ENCODE peak calls at places on chromosomes 16 and 17, in six cellular contexts. U is cardiac muscle cell, Q is GM23338, S is ascending aorta, I is sciatic nerve, D is HFFc6. J is an unnamed sample.

GRCh38 chr17:49358638-49359247 is 3.3 kb downstream of the ZNF652 start:
- DNase-seq in U (peak; percentile 9), Q (no peak), S (no peak), I (no peak), D (no peak), J (peak; percentile 40)

GRCh38 chr17:58084317-58084981 is 1.2 kb downstream of the DYNLL2 start:
- DNase-seq in U (peak; percentile 23), Q (peak; percentile 72), S (no peak), I (no peak), D (peak; percentile 2), J (no peak)

GRCh38 chr17:67386965-67387551 is 10.0 kb downstream of the PITPNC1 start:
- DNase-seq in U (peak; percentile 62), Q (peak; percentile 91), S (no peak), I (peak; percentile 69), D (peak; percentile 37), J (peak; percentile 48)

GRCh38 chr17:3794890-3795757 is 5.9 kb downstream of the ITGAE start:
- DNase-seq in U (no peak), Q (no peak), S (no peak), I (no peak), D (peak; percentile 40), J (no peak)

GRCh38 chr17:56639517-56639916 is 46.0 kb downstream of the NOG start:
- DNase-seq in U (no peak), Q (no peak), S (no peak), I (no peak), D (no peak), J (no peak)

GRCh38 chr17:50088952-50089825 is 6.0 kb upstream of the PDK2 start:
- DNase-seq in U (no peak), Q (no peak), S (no peak), I (no peak), D (no peak), J (no peak)

GRCh38 chr17:4771519-4772234 is at the start of gene TM4SF5:
- DNase-seq in U (no peak), Q (no peak), S (no peak), I (no peak), D (no peak), J (no peak)

GRCh38 chr17:81349397-81350319 is 45.6 kb upstream of the BAHCC1 start:
- DNase-seq in U (peak; percentile 23), Q (no peak), S (no peak), I (no peak), D (no peak), J (no peak)

GRCh38 chr17:31548709-31549108 is 157.2 kb downstream of the RAB11FIP4 start:
- DNase-seq in U (no peak), Q (no peak), S (no peak), I (no peak), D (no peak), J (no peak)

GRCh38 chr17:3647769-3648540 is 11.4 kb downstream of the CTNS start:
- DNase-seq in U (peak; percentile 71), Q (peak; percentile 74), S (no peak), I (no peak), D (peak; percentile 63), J (peak; percentile 88)

GRCh38 chr16:2777231-2777902 is at the start of gene ELOB:
- DNase-seq in U (peak; percentile 86), Q (peak; percentile 90), S (peak; percentile 57), I (peak; percentile 92), D (peak; percentile 70), J (peak; percentile 75)

GRCh38 chr17:20189322-20189721 is 180.2 kb downstream of the SPECC1 start:
- DNase-seq in U (peak; percentile 53), Q (no peak), S (no peak), I (no peak), D (peak; percentile 35), J (peak; percentile 97)

GRCh38 chr17:81084691-81085419 is 49.9 kb downstream of the BAIAP2 start:
- DNase-seq in U (no peak), Q (no peak), S (no peak), I (no peak), D (no peak), J (peak; percentile 62)

GRCh38 chr16:995087-995486 is 13.5 kb downstream of the SOX8 start:
- DNase-seq in U (peak; percentile 50), Q (peak; percentile 53), S (no peak), I (no peak), D (peak; percentile 19), J (no peak)

GRCh38 chr16:51989637-51990230 is 557.2 kb downstream of the TOX3 start:
- DNase-seq in U (no peak), Q (no peak), S (no peak), I (no peak), D (no peak), J (no peak)

GRCh38 chr16:919658-920631 is 50.8 kb downstream of the LMF1 start:
- DNase-seq in U (peak; percentile 52), Q (no peak), S (no peak), I (no peak), D (peak; percentile 54), J (no peak)

GRCh38 chr16:13435873-13436474 is 484.0 kb upstream of the ERCC4 start:
- DNase-seq in U (no peak), Q (peak; percentile 70), S (no peak), I (no peak), D (no peak), J (no peak)

GRCh38 chr16:10871157-10871991 is 5.6 kb upstream of the CIITA start:
- DNase-seq in U (peak; percentile 72), Q (no peak), S (peak; percentile 41), I (peak; percentile 62), D (peak; percentile 89), J (peak; percentile 52)

GRCh38 chr16:12516621-12517309 is 286.9 kb downstream of the CPPED1 start:
- DNase-seq in U (no peak), Q (no peak), S (no peak), I (no peak), D (no peak), J (no peak)

GRCh38 chr16:57807968-57808528 is 5.8 kb upstream of the KIFC3 start:
- DNase-seq in U (peak; percentile 93), Q (peak; percentile 89), S (no peak), I (peak; percentile 84), D (peak; percentile 94), J (peak; percentile 74)

GRCh38 chr16:11152205-11152604 is 103.8 kb downstream of the SOCS1 start:
- DNase-seq in U (no peak), Q (no peak), S (no peak), I (no peak), D (no peak), J (peak; percentile 53)

GRCh38 chr17:47663997-47664941 is 14.6 kb downstream of the KPNB1 start:
- DNase-seq in U (peak; percentile 78), Q (peak; percentile 85), S (no peak), I (no peak), D (peak; percentile 48), J (peak; percentile 85)

GRCh38 chr16:17314148-17314547 is 156.6 kb downstream of the XYLT1 start:
- DNase-seq in U (no peak), Q (no peak), S (no peak), I (no peak), D (no peak), J (no peak)

GRCh38 chr17:68061512-68062313 is 26.2 kb downstream of the KPNA2 start:
- DNase-seq in U (peak; percentile 36), Q (no peak), S (no peak), I (no peak), D (peak; percentile 24), J (no peak)

J was measured in Ammon's horn.